ENCODE peak calls at places on chromosomes 1 and 21, in ten cellular contexts. One of them, this sample, is unnamed.

GRCh38 chr1:221117548-221117951 is 238.3 kb downstream of the HLX start:
- DNase-seq in breast epithelium: no peak
- DNase-seq in neural progenitor cell: no peak
- DNase-seq in left ventricle myocardium inferior: peak
- DNase-seq in aorta: no peak
- DNase-seq in right cardiac atrium: peak
- DNase-seq in Panc1: no peak
- DNase-seq in small intestine: no peak
- DNase-seq in fibroblast of mammary gland: peak
- DNase-seq in suprapubic skin: no peak
- DNase-seq in this sample: no peak

GRCh38 chr1:168512864-168513595 is 30.8 kb downstream of the XCL2 start:
- DNase-seq in left ventricle myocardium inferior: no peak
- DNase-seq in aorta: no peak
- DNase-seq in breast epithelium: no peak
- DNase-seq in neural progenitor cell: no peak
- DNase-seq in Panc1: no peak
- DNase-seq in right cardiac atrium: peak
- DNase-seq in small intestine: peak
- DNase-seq in suprapubic skin: no peak
- DNase-seq in fibroblast of mammary gland: no peak
- DNase-seq in this sample: peak

GRCh38 chr1:210292276-210292851 is 36.3 kb upstream of the HHAT start:
- DNase-seq in small intestine: peak
- DNase-seq in Panc1: no peak
- DNase-seq in suprapubic skin: peak
- DNase-seq in right cardiac atrium: peak
- DNase-seq in left ventricle myocardium inferior: peak
- DNase-seq in neural progenitor cell: peak
- DNase-seq in fibroblast of mammary gland: no peak
- DNase-seq in aorta: peak
- DNase-seq in breast epithelium: peak
- DNase-seq in this sample: no peak

GRCh38 chr1:234528073-234528865 is 49.3 kb upstream of the TARBP1 start:
- DNase-seq in neural progenitor cell: no peak
- DNase-seq in Panc1: no peak
- DNase-seq in left ventricle myocardium inferior: peak
- DNase-seq in aorta: no peak
- DNase-seq in fibroblast of mammary gland: no peak
- DNase-seq in suprapubic skin: no peak
- DNase-seq in right cardiac atrium: peak
- DNase-seq in small intestine: peak
- DNase-seq in breast epithelium: no peak
- DNase-seq in this sample: no peak

GRCh38 chr1:62175568-62176179 is 19.0 kb upstream of the L1TD1 start:
- DNase-seq in small intestine: peak
- DNase-seq in aorta: no peak
- DNase-seq in breast epithelium: no peak
- DNase-seq in neural progenitor cell: peak
- DNase-seq in right cardiac atrium: no peak
- DNase-seq in suprapubic skin: peak
- DNase-seq in fibroblast of mammary gland: peak
- DNase-seq in Panc1: peak
- DNase-seq in left ventricle myocardium inferior: no peak
- DNase-seq in this sample: peak

GRCh38 chr1:3350441-3351261 is 103.8 kb upstream of the ARHGEF16 start:
- DNase-seq in suprapubic skin: no peak
- DNase-seq in Panc1: no peak
- DNase-seq in small intestine: no peak
- DNase-seq in fibroblast of mammary gland: peak
- DNase-seq in left ventricle myocardium inferior: peak
- DNase-seq in neural progenitor cell: peak
- DNase-seq in aorta: peak
- DNase-seq in breast epithelium: no peak
- DNase-seq in right cardiac atrium: peak
- DNase-seq in this sample: no peak

GRCh38 chr1:94872771-94873495 is 52.8 kb downstream of the SLC44A3 start:
- DNase-seq in aorta: no peak
- DNase-seq in small intestine: no peak
- DNase-seq in suprapubic skin: no peak
- DNase-seq in right cardiac atrium: no peak
- DNase-seq in left ventricle myocardium inferior: no peak
- DNase-seq in Panc1: no peak
- DNase-seq in breast epithelium: no peak
- DNase-seq in neural progenitor cell: no peak
- DNase-seq in fibroblast of mammary gland: no peak
- DNase-seq in this sample: no peak

GRCh38 chr1:20719871-20720620 is 2.2 kb upstream of the KIF17 start:
- DNase-seq in Panc1: no peak
- DNase-seq in fibroblast of mammary gland: no peak
- DNase-seq in left ventricle myocardium inferior: no peak
- DNase-seq in right cardiac atrium: no peak
- DNase-seq in aorta: peak
- DNase-seq in suprapubic skin: peak
- DNase-seq in neural progenitor cell: no peak
- DNase-seq in small intestine: no peak
- DNase-seq in breast epithelium: no peak
- DNase-seq in this sample: no peak

GRCh38 chr1:109498161-109498801 is 4.4 kb downstream of the CYB561D1 start:
- DNase-seq in Panc1: no peak
- DNase-seq in suprapubic skin: no peak
- DNase-seq in fibroblast of mammary gland: peak
- DNase-seq in neural progenitor cell: peak
- DNase-seq in right cardiac atrium: peak
- DNase-seq in small intestine: peak
- DNase-seq in left ventricle myocardium inferior: no peak
- DNase-seq in breast epithelium: no peak
- DNase-seq in aorta: peak
- DNase-seq in this sample: no peak

GRCh38 chr1:26225033-26225831 is 8.8 kb upstream of the CEP85 start:
- DNase-seq in small intestine: peak
- DNase-seq in breast epithelium: peak
- DNase-seq in left ventricle myocardium inferior: peak
- DNase-seq in fibroblast of mammary gland: peak
- DNase-seq in Panc1: no peak
- DNase-seq in right cardiac atrium: peak
- DNase-seq in aorta: peak
- DNase-seq in neural progenitor cell: peak
- DNase-seq in suprapubic skin: no peak
- DNase-seq in this sample: no peak

GRCh38 chr1:181190362-181191035 is 102.0 kb downstream of the IER5 start:
- DNase-seq in neural progenitor cell: no peak
- DNase-seq in suprapubic skin: no peak
- DNase-seq in right cardiac atrium: peak
- DNase-seq in aorta: no peak
- DNase-seq in fibroblast of mammary gland: no peak
- DNase-seq in Panc1: no peak
- DNase-seq in breast epithelium: no peak
- DNase-seq in left ventricle myocardium inferior: no peak
- DNase-seq in small intestine: no peak
- DNase-seq in this sample: no peak

GRCh38 chr1:93907718-93908117 is 1.5 kb downstream of the GCLM start:
- DNase-seq in aorta: no peak
- DNase-seq in fibroblast of mammary gland: peak
- DNase-seq in right cardiac atrium: peak
- DNase-seq in left ventricle myocardium inferior: peak
- DNase-seq in neural progenitor cell: peak
- DNase-seq in suprapubic skin: no peak
- DNase-seq in small intestine: no peak
- DNase-seq in breast epithelium: no peak
- DNase-seq in Panc1: no peak
- DNase-seq in this sample: no peak

GRCh38 chr1:28313710-28314510 is 14.9 kb upstream of the MED18 start:
- DNase-seq in Panc1: peak
- DNase-seq in right cardiac atrium: no peak
- DNase-seq in left ventricle myocardium inferior: no peak
- DNase-seq in suprapubic skin: peak
- DNase-seq in fibroblast of mammary gland: peak
- DNase-seq in breast epithelium: peak
- DNase-seq in neural progenitor cell: no peak
- DNase-seq in aorta: peak
- DNase-seq in small intestine: peak
- DNase-seq in this sample: no peak

GRCh38 chr1:3727042-3727824 is 25.0 kb upstream of the CCDC27 start:
- DNase-seq in fibroblast of mammary gland: peak
- DNase-seq in left ventricle myocardium inferior: no peak
- DNase-seq in suprapubic skin: no peak
- DNase-seq in aorta: no peak
- DNase-seq in breast epithelium: no peak
- DNase-seq in Panc1: no peak
- DNase-seq in small intestine: peak
- DNase-seq in neural progenitor cell: peak
- DNase-seq in right cardiac atrium: no peak
- DNase-seq in this sample: no peak

GRCh38 chr1:181033799-181034391 is at the start of gene MR1:
- DNase-seq in suprapubic skin: no peak
- DNase-seq in left ventricle myocardium inferior: no peak
- DNase-seq in right cardiac atrium: no peak
- DNase-seq in neural progenitor cell: peak
- DNase-seq in breast epithelium: no peak
- DNase-seq in aorta: no peak
- DNase-seq in small intestine: peak
- DNase-seq in Panc1: peak
- DNase-seq in fibroblast of mammary gland: peak
- DNase-seq in this sample: peak

GRCh38 chr1:16922885-16923431 is 1.2 kb downstream of the CROCC start:
- DNase-seq in suprapubic skin: no peak
- DNase-seq in aorta: peak
- DNase-seq in left ventricle myocardium inferior: no peak
- DNase-seq in Panc1: no peak
- DNase-seq in right cardiac atrium: no peak
- DNase-seq in breast epithelium: no peak
- DNase-seq in small intestine: no peak
- DNase-seq in fibroblast of mammary gland: no peak
- DNase-seq in neural progenitor cell: no peak
- DNase-seq in this sample: no peak
- H3K4me3 ChIP-seq in suprapubic skin: no peak
- H3K4me3 ChIP-seq in aorta: no peak
- H3K4me3 ChIP-seq in left ventricle myocardium inferior: no peak
- H3K4me3 ChIP-seq in Panc1: no peak
- H3K4me3 ChIP-seq in right cardiac atrium: no peak
- H3K4me3 ChIP-seq in breast epithelium: no peak
- H3K4me3 ChIP-seq in small intestine: no peak
- H3K4me3 ChIP-seq in fibroblast of mammary gland: no peak
- H3K4me3 ChIP-seq in neural progenitor cell: peak
- H3K4me3 ChIP-seq in this sample: no peak

GRCh38 chr1:31181515-31182343 is 58.0 kb downstream of the NKAIN1 start:
- DNase-seq in Panc1: no peak
- DNase-seq in breast epithelium: no peak
- DNase-seq in left ventricle myocardium inferior: peak
- DNase-seq in neural progenitor cell: peak
- DNase-seq in small intestine: peak
- DNase-seq in fibroblast of mammary gland: peak
- DNase-seq in aorta: peak
- DNase-seq in suprapubic skin: no peak
- DNase-seq in right cardiac atrium: peak
- DNase-seq in this sample: peak
- H3K4me3 ChIP-seq in Panc1: peak
- H3K4me3 ChIP-seq in breast epithelium: peak
- H3K4me3 ChIP-seq in left ventricle myocardium inferior: peak
- H3K4me3 ChIP-seq in neural progenitor cell: peak
- H3K4me3 ChIP-seq in small intestine: no peak
- H3K4me3 ChIP-seq in fibroblast of mammary gland: no peak
- H3K4me3 ChIP-seq in aorta: no peak
- H3K4me3 ChIP-seq in suprapubic skin: peak
- H3K4me3 ChIP-seq in right cardiac atrium: peak
- H3K4me3 ChIP-seq in this sample: peak

GRCh38 chr1:207958376-207959139 is 47.6 kb upstream of the CD34 start:
- DNase-seq in left ventricle myocardium inferior: no peak
- DNase-seq in neural progenitor cell: no peak
- DNase-seq in Panc1: no peak
- DNase-seq in aorta: no peak
- DNase-seq in small intestine: no peak
- DNase-seq in right cardiac atrium: peak
- DNase-seq in breast epithelium: no peak
- DNase-seq in suprapubic skin: no peak
- DNase-seq in fibroblast of mammary gland: no peak
- DNase-seq in this sample: no peak
- H3K4me3 ChIP-seq in left ventricle myocardium inferior: peak
- H3K4me3 ChIP-seq in neural progenitor cell: peak
- H3K4me3 ChIP-seq in Panc1: peak
- H3K4me3 ChIP-seq in aorta: peak
- H3K4me3 ChIP-seq in small intestine: peak
- H3K4me3 ChIP-seq in right cardiac atrium: peak
- H3K4me3 ChIP-seq in breast epithelium: peak
- H3K4me3 ChIP-seq in suprapubic skin: peak
- H3K4me3 ChIP-seq in fibroblast of mammary gland: peak
- H3K4me3 ChIP-seq in this sample: no peak

DNA sequence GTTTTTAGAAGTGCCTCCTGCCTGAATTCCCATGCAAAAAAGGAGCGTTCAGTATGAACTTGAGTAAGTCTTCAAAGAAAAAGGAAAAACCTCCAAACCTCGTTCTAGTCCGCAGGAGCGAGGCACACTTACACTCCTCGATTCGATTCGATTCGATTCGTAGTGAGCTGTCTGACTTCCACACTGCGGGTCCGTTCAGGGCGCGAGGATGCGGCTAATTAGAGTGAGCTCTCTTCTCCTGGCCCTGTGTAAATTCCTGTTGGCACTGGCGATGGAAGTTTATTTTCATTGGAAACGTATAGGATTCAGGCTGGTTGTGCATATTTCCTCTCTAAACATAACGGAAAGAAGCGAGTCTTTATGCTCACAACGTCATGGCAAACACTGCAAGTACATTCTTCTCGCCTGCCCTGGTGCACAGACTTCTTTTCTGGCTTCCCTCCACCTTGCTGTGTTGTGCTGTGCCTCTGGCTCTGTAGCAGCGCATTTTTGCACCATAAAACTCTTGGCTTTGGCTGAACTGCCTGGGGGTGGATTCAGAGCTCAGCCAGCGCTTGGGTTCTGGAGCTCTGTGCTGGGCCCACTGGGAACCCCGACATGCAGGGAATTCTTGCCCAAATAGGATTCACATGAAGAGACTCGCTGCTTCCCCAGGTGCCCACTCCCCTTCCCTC is 2.7 kb downstream of the HUNK start:
- DNase-seq in aorta: no peak
- DNase-seq in fibroblast of mammary gland: no peak
- DNase-seq in left ventricle myocardium inferior: no peak
- DNase-seq in suprapubic skin: no peak
- DNase-seq in small intestine: peak
- DNase-seq in neural progenitor cell: no peak
- DNase-seq in breast epithelium: no peak
- DNase-seq in Panc1: no peak
- DNase-seq in right cardiac atrium: peak
- DNase-seq in this sample: no peak
- H3K4me3 ChIP-seq in aorta: no peak
- H3K4me3 ChIP-seq in fibroblast of mammary gland: no peak
- H3K4me3 ChIP-seq in left ventricle myocardium inferior: no peak
- H3K4me3 ChIP-seq in suprapubic skin: peak
- H3K4me3 ChIP-seq in small intestine: peak
- H3K4me3 ChIP-seq in neural progenitor cell: peak
- H3K4me3 ChIP-seq in breast epithelium: peak
- H3K4me3 ChIP-seq in Panc1: no peak
- H3K4me3 ChIP-seq in right cardiac atrium: no peak
- H3K4me3 ChIP-seq in this sample: no peak

GRCh38 chr1:37795340-37796110 is 1.9 kb downstream of the MANEAL start:
- DNase-seq in suprapubic skin: no peak
- DNase-seq in small intestine: peak
- DNase-seq in aorta: peak
- DNase-seq in right cardiac atrium: peak
- DNase-seq in neural progenitor cell: peak
- DNase-seq in left ventricle myocardium inferior: peak
- DNase-seq in breast epithelium: no peak
- DNase-seq in Panc1: no peak
- DNase-seq in fibroblast of mammary gland: peak
- DNase-seq in this sample: no peak
- H3K4me3 ChIP-seq in suprapubic skin: no peak
- H3K4me3 ChIP-seq in small intestine: no peak
- H3K4me3 ChIP-seq in aorta: no peak
- H3K4me3 ChIP-seq in right cardiac atrium: no peak
- H3K4me3 ChIP-seq in neural progenitor cell: no peak
- H3K4me3 ChIP-seq in left ventricle myocardium inferior: peak
- H3K4me3 ChIP-seq in breast epithelium: peak
- H3K4me3 ChIP-seq in Panc1: peak
- H3K4me3 ChIP-seq in fibroblast of mammary gland: no peak
- H3K4me3 ChIP-seq in this sample: peak